ENCODE peak calls at places on chromosomes 11 and 22, in four cellular contexts. J is heart right ventricle, C is prostate gland, V is PC-3. H is an unnamed sample.

GRCh38 chr22:40310081-40310770 is 36.1 kb upstream of the ADSL start:
- DNase-seq in J (no peak), C (no peak), V (no peak), H (no peak)

GRCh38 chr11:65497141-65498041 is 1.5 kb upstream of the MALAT1 start:
- DNase-seq in J (peak), C (peak), V (peak), H (peak)

GRCh38 chr22:41446639-41447434 is at the start of gene TOB2:
- DNase-seq in J (peak), C (peak), V (peak), H (peak)

GRCh38 chr11:83088965-83089364 is 17.3 kb upstream of the RAB30 start:
- DNase-seq in J (no peak), C (no peak), V (no peak), H (no peak)

GRCh38 chr22:46379301-46379930 is 43.9 kb downstream of the TRMU start:
- DNase-seq in J (no peak), C (no peak), V (no peak), H (peak)

GRCh38 chr11:123062892-123063395 is 1.0 kb upstream of the HSPA8 start:
- DNase-seq in J (no peak), C (no peak), V (peak), H (no peak)

GRCh38 chr11:77020751-77021150 is 13.4 kb upstream of the B3GNT6 start:
- DNase-seq in J (no peak), C (no peak), V (no peak), H (no peak)

GRCh38 chr11:66970808-66971442 is 4.2 kb upstream of the C11orf86 start:
- DNase-seq in J (no peak), C (no peak), V (peak), H (no peak)

GRCh38 chr22:48489551-48490512 is 1337.8 kb downstream of the BRD1 start:
- DNase-seq in J (no peak), C (no peak), V (no peak), H (peak)

GRCh38 chr11:29527391-29527936 is 489.4 kb downstream of the KCNA4 start:
- DNase-seq in J (no peak), C (no peak), V (peak), H (no peak)

GRCh38 chr11:68812526-68812925 is 29.2 kb downstream of the CPT1A start:
- DNase-seq in J (no peak), C (no peak), V (no peak), H (no peak)

GRCh38 chr22:47374273-47374771 is 611.9 kb downstream of the TBC1D22A start:
- DNase-seq in J (no peak), C (no peak), V (no peak), H (peak)

GRCh38 chr11:57778318-57779037 is 16.9 kb downstream of the CTNND1 start:
- DNase-seq in J (peak), C (peak), V (peak), H (no peak)

GRCh38 chr11:115736146-115736545 is 231.9 kb upstream of the CADM1 start:
- DNase-seq in J (no peak), C (no peak), V (peak), H (no peak)

GRCh38 chr11:23359297-23359696 is 499.0 kb upstream of the CCDC179 start:
- DNase-seq in J (no peak), C (no peak), V (peak), H (no peak)

GRCh38 chr11:126304457-126305072 is 705 bp downstream of the DCPS start:
- DNase-seq in J (no peak), C (no peak), V (no peak), H (no peak)

GRCh38 chr22:50010676-50011446 is 1.7 kb downstream of the IL17REL start:
- DNase-seq in J (no peak), C (no peak), V (no peak), H (peak)

GRCh38 chr11:92867913-92868619 is 101.4 kb upstream of the MTNR1B start:
- DNase-seq in J (no peak), C (peak), V (no peak), H (no peak)

GRCh38 chr11:16811136-16812020 is 72.9 kb downstream of the C11orf58 start:
- DNase-seq in J (no peak), C (no peak), V (no peak), H (no peak)

GRCh38 chr11:47184711-47185304 is 1.4 kb downstream of the PACSIN3 start:
- DNase-seq in J (peak), C (no peak), V (no peak), H (no peak)

GRCh38 chr11:96134622-96135021 is 208.4 kb downstream of the MAML2 start:
- DNase-seq in J (no peak), C (no peak), V (no peak), H (no peak)

GRCh38 chr11:72426758-72427157 is 7.6 kb downstream of the CLPB start:
- DNase-seq in J (no peak), C (no peak), V (no peak), H (no peak)

GRCh38 chr11:8748317-8748716 is 65.7 kb downstream of the RPL27A start:
- DNase-seq in J (no peak), C (no peak), V (no peak), H (no peak)

GRCh38 chr11:26062665-26063064 is 269.3 kb upstream of the ANO3 start:
- DNase-seq in J (no peak), C (no peak), V (no peak), H (no peak)

GRCh38 chr11:119983240-119983732 is 154.6 kb downstream of the TRIM29 start:
- DNase-seq in J (no peak), C (no peak), V (no peak), H (no peak)

GRCh38 chr22:50698546-50698945 is 25.9 kb downstream of the SHANK3 start:
- DNase-seq in J (peak), C (no peak), V (no peak), H (peak)

GRCh38 chr22:22720724-22721261 is 76.4 kb downstream of the GGTLC2 start:
- DNase-seq in J (no peak), C (no peak), V (no peak), H (no peak)

GRCh38 chr11:7004482-7004881 is 15.7 kb downstream of the ZNF214 start:
- DNase-seq in J (no peak), C (no peak), V (peak), H (no peak)

GRCh38 chr11:7060828-7061227 is 28.0 kb upstream of the RBMXL2 start:
- DNase-seq in J (no peak), C (no peak), V (no peak), H (no peak)

GRCh38 chr11:133366088-133366487 is 166.2 kb downstream of the OPCML start:
- DNase-seq in J (no peak), C (no peak), V (no peak), H (no peak)

GRCh38 chr22:41539146-41540005 is 4.9 kb downstream of the POLR3H start:
- DNase-seq in J (no peak), C (no peak), V (no peak), H (no peak)

GRCh38 chr22:19554834-19555404 is 30.7 kb upstream of the CLDN5 start:
- DNase-seq in J (no peak), C (no peak), V (peak), H (no peak)

DNA sequence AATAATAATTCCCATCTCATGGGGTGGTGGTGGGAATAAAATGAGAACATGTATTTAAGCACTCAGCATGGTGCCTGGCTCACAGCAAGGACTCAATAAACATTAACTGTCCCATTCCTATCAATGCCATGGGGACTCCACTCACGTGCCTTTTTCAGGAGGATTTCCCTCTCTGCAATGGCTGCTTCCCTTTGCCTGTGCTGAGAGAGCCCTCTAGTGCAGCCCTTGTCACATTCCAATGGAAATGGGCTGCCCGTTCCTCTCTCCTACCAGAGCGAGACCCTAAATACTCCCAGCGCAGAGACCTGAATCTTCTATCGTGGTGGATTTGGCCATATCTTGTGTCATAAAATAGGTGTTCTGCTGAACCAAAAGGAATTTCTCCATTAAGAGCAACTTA is 621.5 kb upstream of the B3GAT1 start:
- DNase-seq in J (no peak), C (no peak), V (no peak), H (no peak)
- TF ChIP-seq CTCF in J (peak), C (no peak), V (no peak), H (peak)

GRCh38 chr11:79110308-79110707 is 330.5 kb downstream of the TENM4 start:
- DNase-seq in J (no peak), C (no peak), V (no peak), H (no peak)

GRCh38 chr11:79110796-79111195 is 330.0 kb downstream of the TENM4 start:
- DNase-seq in J (no peak), C (no peak), V (no peak), H (no peak)

GRCh38 chr11:79113099-79113498 is 327.7 kb downstream of the TENM4 start:
- DNase-seq in J (no peak), C (no peak), V (no peak), H (no peak)

GRCh38 chr11:79108851-79109250 is 332.0 kb downstream of the TENM4 start:
- DNase-seq in J (no peak), C (no peak), V (peak), H (no peak)
- TF ChIP-seq CTCF in J (no peak), C (no peak), V (no peak), H (no peak)

GRCh38 chr11:124670732-124671131 is 2.8 kb downstream of the SIAE start:
- DNase-seq in J (no peak), C (no peak), V (peak), H (no peak)
- TF ChIP-seq CTCF in J (no peak), C (no peak), V (no peak), H (no peak)

GRCh38 chr11:3101921-3102640 is 44.9 kb upstream of the CARS1 start:
- DNase-seq in J (no peak), C (no peak), V (no peak), H (peak)
- TF ChIP-seq CTCF in J (no peak), C (no peak), V (no peak), H (no peak)

DNA sequence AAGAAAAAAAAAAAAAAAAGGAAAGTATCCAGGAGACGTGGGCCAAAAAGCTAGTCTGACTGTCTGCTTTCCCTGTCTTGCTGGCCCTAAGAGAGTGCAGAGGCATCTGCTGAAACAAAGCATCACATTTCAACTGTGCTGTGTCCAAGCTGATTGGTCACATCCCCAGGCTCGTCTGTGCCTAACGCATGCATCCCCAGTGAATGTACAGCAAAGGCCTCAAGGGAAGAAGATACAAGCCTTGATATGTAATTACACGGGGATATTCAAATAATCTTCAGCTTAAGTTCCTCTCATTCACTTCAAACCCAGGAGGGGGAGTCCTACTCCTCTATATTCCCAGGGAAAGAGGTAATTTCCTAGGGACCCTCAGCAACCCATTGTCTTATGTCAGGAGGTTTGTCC is 5.4 kb upstream of the SORL1 start:
- DNase-seq in J (no peak), C (no peak), V (peak), H (no peak)
- TF ChIP-seq CTCF in J (no peak), C (no peak), V (peak), H (peak)

GRCh38 chr22:43476341-43476740 is 64.5 kb downstream of the MPPED1 start:
- DNase-seq in J (no peak), C (no peak), V (no peak), H (no peak)
- TF ChIP-seq CTCF in J (no peak), C (no peak), V (peak), H (no peak)

DNA sequence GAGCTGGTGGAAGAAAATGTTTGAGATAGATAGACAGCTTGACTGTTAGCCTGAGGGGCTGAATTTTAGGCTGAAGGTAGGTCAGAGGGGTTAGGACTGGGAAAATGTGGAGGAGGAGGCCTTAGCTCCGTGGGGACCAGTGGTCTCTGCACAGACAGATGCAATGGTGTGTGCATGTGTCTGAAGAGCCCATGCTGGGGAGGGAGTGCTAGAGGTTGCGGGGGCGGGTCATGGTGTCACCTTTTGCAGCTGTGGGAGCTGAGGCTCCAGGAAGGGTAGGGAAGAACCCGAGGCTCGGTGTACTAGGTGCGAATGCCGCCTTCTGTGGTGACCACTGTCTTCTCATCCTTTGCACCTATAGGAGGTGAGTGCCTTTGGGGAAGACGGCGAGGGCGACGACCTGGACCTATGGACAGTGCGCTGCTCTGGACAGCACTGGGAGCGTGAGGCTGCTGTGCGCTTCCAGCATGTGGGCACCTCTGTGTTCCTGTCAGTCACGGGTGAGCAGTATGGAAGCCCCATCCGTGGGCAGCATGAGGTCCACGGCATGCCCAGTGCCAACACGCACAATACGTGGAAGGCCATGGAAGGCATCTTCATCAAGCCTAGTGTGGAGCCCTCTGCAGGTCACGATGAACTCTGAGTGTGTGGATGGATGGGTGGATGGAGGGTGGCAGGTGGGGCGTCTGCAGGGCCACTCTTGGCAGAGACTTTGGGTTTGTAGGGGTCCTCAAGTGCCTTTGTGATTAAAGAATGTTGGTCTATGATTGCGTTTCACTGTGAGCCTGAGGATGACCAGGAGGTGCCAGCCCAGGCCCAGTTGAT is 1.6 kb downstream of the SDF2L1 start:
- DNase-seq in J (no peak), C (no peak), V (no peak), H (no peak)
- TF ChIP-seq CTCF in J (no peak), C (no peak), V (peak), H (no peak)

DNA sequence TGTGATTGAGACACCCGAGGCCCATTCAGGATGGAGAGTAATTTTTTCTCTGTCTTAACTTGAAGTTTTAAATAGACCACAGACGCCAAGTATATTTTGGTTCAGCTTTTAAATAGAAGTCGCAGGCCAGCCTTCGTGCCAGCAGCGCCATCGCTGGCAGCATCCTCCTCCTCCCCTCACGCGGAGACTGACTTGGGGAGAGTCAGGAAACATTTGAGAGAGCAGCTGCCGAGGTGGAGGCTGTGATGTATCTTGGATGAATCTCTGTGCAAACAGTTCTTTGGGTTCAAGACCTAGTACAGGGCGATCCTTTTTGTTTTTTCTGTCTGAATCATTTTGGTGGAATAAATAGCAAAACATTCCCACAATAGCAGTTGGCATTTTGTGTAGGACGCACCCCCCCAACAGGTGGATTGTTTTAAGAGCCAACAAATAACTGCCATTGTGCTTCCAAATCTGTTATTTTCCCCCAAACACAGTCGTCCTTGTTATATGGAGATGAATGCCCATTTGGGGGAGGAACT is 920 bp upstream of the DMC1 start:
- DNase-seq in J (peak), C (peak), V (peak), H (no peak)
- TF ChIP-seq CTCF in J (peak), C (no peak), V (peak), H (peak)